ENCODE peak calls at places on chromosomes 4 and X, in ten cellular contexts. N is H9, L is HCT116, S is endothelial cell, Q is T-helper 2 cell, W is heart left ventricle, C is mesenteric fat pad, H is AG09309, Z is NCI-H2029 treated with DMSO at 0.1 percent for 48 hours, V is NCI-H2081. A is an unnamed sample.

GRCh38 chr4:80252427-80252826 is 14.0 kb upstream of the FGF5 start:
- DNase-seq in N (no peak), L (no peak), S (no peak), Q (no peak), W (no peak), C (no peak), H (no peak), Z (no peak), V (no peak), A (no peak)

GRCh38 chr4:123600426-123600825 is 203.8 kb downstream of the SPRY1 start:
- DNase-seq in N (no peak), L (no peak), S (no peak), Q (no peak), W (no peak), C (no peak), H (no peak), Z (no peak), V (no peak), A (no peak)

GRCh38 chr4:44493924-44494323 is 45.3 kb upstream of the KCTD8 start:
- DNase-seq in N (peak), L (no peak), S (no peak), Q (no peak), W (no peak), C (no peak), H (no peak), Z (no peak), V (peak), A (no peak)

GRCh38 chr4:56468097-56468422 is 643 bp downstream of the SRP72 start:
- DNase-seq in N (no peak), L (peak), S (peak), Q (peak), W (no peak), C (no peak), H (no peak), Z (peak), V (peak), A (no peak)

GRCh38 chr4:98728433-98728832 is 70.0 kb upstream of the TSPAN5 start:
- DNase-seq in N (no peak), L (no peak), S (peak), Q (no peak), W (no peak), C (no peak), H (peak), Z (no peak), V (no peak), A (peak)

GRCh38 chr4:77358315-77358928 is 201.4 kb downstream of the CCNG2 start:
- DNase-seq in N (peak), L (peak), S (peak), Q (no peak), W (no peak), C (no peak), H (no peak), Z (peak), V (peak), A (peak)

GRCh38 chrX:149699761-149700160 is 12.1 kb upstream of the MAGEA11 start:
- DNase-seq in N (no peak), L (no peak), S (no peak), Q (no peak), W (no peak), C (no peak), H (no peak), Z (no peak), V (no peak), A (no peak)

GRCh38 chr4:13919021-13919441 is 291.5 kb upstream of the BOD1L1 start:
- DNase-seq in N (no peak), L (no peak), S (no peak), Q (no peak), W (no peak), C (no peak), H (peak), Z (no peak), V (no peak), A (peak)

GRCh38 chrX:118552501-118552900 is 56.9 kb downstream of the DOCK11 start:
- DNase-seq in N (no peak), L (peak), S (no peak), Q (no peak), W (no peak), C (no peak), H (peak), Z (no peak), V (no peak), A (peak)

GRCh38 chrX:40100537-40101429 is 3.0 kb upstream of the BCOR start:
- DNase-seq in N (peak), L (no peak), S (no peak), Q (no peak), W (no peak), C (no peak), H (no peak), Z (no peak), V (no peak), A (no peak)

GRCh38 chr4:72527038-72527646 is 41.9 kb downstream of the ADAMTS3 start:
- DNase-seq in N (no peak), L (no peak), S (no peak), Q (no peak), W (no peak), C (no peak), H (no peak), Z (no peak), V (no peak), A (no peak)

GRCh38 chrX:153882557-153882956 is 3.4 kb downstream of the L1CAM start:
- DNase-seq in N (no peak), L (no peak), S (no peak), Q (no peak), W (no peak), C (no peak), H (no peak), Z (no peak), V (no peak), A (no peak)

GRCh38 chrX:150870487-150871340 is 27.8 kb downstream of the CD99L2 start:
- DNase-seq in N (no peak), L (no peak), S (no peak), Q (no peak), W (no peak), C (no peak), H (no peak), Z (no peak), V (no peak), A (no peak)

GRCh38 chrX:48471504-48471903 is 1.4 kb upstream of the SLC38A5 start:
- DNase-seq in N (no peak), L (no peak), S (no peak), Q (no peak), W (no peak), C (no peak), H (no peak), Z (no peak), V (no peak), A (no peak)

GRCh38 chrX:28205905-28206304 is 224.7 kb upstream of the DCAF8L1 start:
- DNase-seq in N (peak), L (no peak), S (no peak), Q (no peak), W (no peak), C (no peak), H (no peak), Z (no peak), V (peak), A (no peak)

GRCh38 chr4:162406637-162407370 is 243.0 kb upstream of the FSTL5 start:
- DNase-seq in N (no peak), L (no peak), S (no peak), Q (no peak), W (no peak), C (no peak), H (no peak), Z (no peak), V (no peak), A (no peak)

GRCh38 chr4:17063870-17064269 is 165.4 kb upstream of the LDB2 start:
- DNase-seq in N (no peak), L (no peak), S (no peak), Q (no peak), W (no peak), C (no peak), H (peak), Z (no peak), V (no peak), A (peak)

GRCh38 chr4:109213056-109213455 is 89.4 kb downstream of the COL25A1 start:
- DNase-seq in N (no peak), L (no peak), S (no peak), Q (no peak), W (no peak), C (no peak), H (no peak), Z (no peak), V (no peak), A (no peak)

GRCh38 chr4:22897520-22898108 is 204.9 kb downstream of the GBA3 start:
- DNase-seq in N (peak), L (peak), S (peak), Q (no peak), W (no peak), C (no peak), H (no peak), Z (no peak), V (peak), A (peak)

GRCh38 chrX:3548743-3549441 is 164.6 kb downstream of the PRKX start:
- DNase-seq in N (no peak), L (peak), S (no peak), Q (no peak), W (peak), C (no peak), H (peak), Z (no peak), V (peak), A (peak)

GRCh38 chr4:95124906-95125504 is 367.2 kb downstream of the BMPR1B start:
- DNase-seq in N (peak), L (peak), S (peak), Q (no peak), W (no peak), C (no peak), H (peak), Z (no peak), V (peak), A (peak)

GRCh38 chr4:7684294-7684693 is 249.6 kb upstream of the PSAPL1 start:
- DNase-seq in N (no peak), L (no peak), S (no peak), Q (no peak), W (no peak), C (no peak), H (no peak), Z (no peak), V (no peak), A (no peak)

GRCh38 chr4:4306920-4307319 is 16.9 kb downstream of the ZBTB49 start:
- DNase-seq in N (peak), L (no peak), S (no peak), Q (no peak), W (no peak), C (peak), H (no peak), Z (no peak), V (no peak), A (no peak)

GRCh38 chr4:87502580-87503238 is 26.5 kb downstream of the SPARCL1 start:
- DNase-seq in N (no peak), L (peak), S (no peak), Q (no peak), W (peak), C (no peak), H (no peak), Z (peak), V (peak), A (no peak)

GRCh38 chrX:118839334-118839958 is 15.8 kb downstream of the ZCCHC12 start:
- DNase-seq in N (peak), L (peak), S (peak), Q (peak), W (peak), C (peak), H (no peak), Z (no peak), V (peak), A (peak)

GRCh38 chr4:174561556-174561955 is 39.3 kb upstream of the HPGD start:
- DNase-seq in N (no peak), L (no peak), S (no peak), Q (no peak), W (no peak), C (no peak), H (no peak), Z (peak), V (no peak), A (no peak)

GRCh38 chr4:53775381-53775780 is 184.1 kb upstream of the LNX1 start:
- DNase-seq in N (no peak), L (no peak), S (no peak), Q (no peak), W (no peak), C (no peak), H (no peak), Z (no peak), V (no peak), A (no peak)

GRCh38 chrX:10045327-10046000 is 78.3 kb downstream of the CLDN34 start:
- DNase-seq in N (no peak), L (no peak), S (no peak), Q (no peak), W (peak), C (no peak), H (no peak), Z (no peak), V (no peak), A (no peak)

GRCh38 chr4:6271206-6271605 is 1.6 kb downstream of the WFS1 start:
- DNase-seq in N (no peak), L (no peak), S (no peak), Q (no peak), W (no peak), C (no peak), H (no peak), Z (no peak), V (no peak), A (no peak)

GRCh38 chr4:142523111-142523510 is 323.0 kb downstream of the INPP4B start:
- DNase-seq in N (no peak), L (no peak), S (no peak), Q (no peak), W (no peak), C (no peak), H (no peak), Z (no peak), V (no peak), A (no peak)